ENCODE peak calls at places on chromosomes 6 and 20, in six cellular contexts. P, K, V, Q, U and G are unnamed samples.

GRCh38 chr6:122651604-122652003 is 41.4 kb downstream of the PKIB start:
- DNase-seq in U (no peak), V (no peak), P (no peak), K (no peak), Q (no peak), G (no peak)

GRCh38 chr6:129350278-129350677 is 359.7 kb downstream of the ARHGAP18 start:
- DNase-seq in V (peak), Q (no peak), K (no peak), P (no peak), U (no peak), G (no peak)

GRCh38 chr6:148548749-148549140 is 198.1 kb upstream of the UST start:
- DNase-seq in K (no peak), Q (no peak), U (no peak), V (no peak), P (no peak), G (no peak)

GRCh38 chr6:166691199-166691598 is 64.1 kb upstream of the RPS6KA2 start:
- DNase-seq in U (no peak), P (no peak), Q (peak), K (no peak), V (no peak), G (no peak)

GRCh38 chr20:57190536-57191265 is 75.7 kb downstream of the BMP7 start:
- DNase-seq in U (no peak), Q (no peak), V (no peak), K (no peak), P (no peak), G (no peak)

GRCh38 chr6:55069132-55069781 is 105.1 kb upstream of the HCRTR2 start:
- DNase-seq in P (peak), Q (peak), U (no peak), K (no peak), V (peak), G (peak)

GRCh38 chr6:79544299-79544927 is 7.2 kb upstream of the LCA5 start:
- DNase-seq in K (no peak), V (no peak), P (no peak), U (peak), Q (no peak), G (no peak)

GRCh38 chr6:104123227-104123626 is 736.5 kb downstream of the HACE1 start:
- DNase-seq in P (no peak), V (no peak), K (no peak), U (no peak), Q (no peak), G (no peak)

GRCh38 chr20:34755367-34755766 is 51.2 kb downstream of the TP53INP2 start:
- DNase-seq in K (no peak), P (no peak), U (peak), V (no peak), Q (no peak), G (no peak)

GRCh38 chr6:80938131-80938530 is 814.4 kb downstream of the TENT5A start:
- DNase-seq in K (no peak), V (no peak), U (no peak), Q (no peak), P (no peak), G (no peak)

GRCh38 chr6:78570044-78570443 is 297.3 kb upstream of the IRAK1BP1 start:
- DNase-seq in P (no peak), K (no peak), V (no peak), U (no peak), Q (no peak), G (no peak)

GRCh38 chr6:31399589-31400466 is 3.6 kb upstream of the MICA start:
- DNase-seq in V (peak), Q (peak), K (peak), P (peak), U (no peak), G (peak)

GRCh38 chr20:944774-945410 is 28.8 kb upstream of the ANGPT4 start:
- DNase-seq in K (no peak), P (no peak), U (no peak), V (no peak), Q (no peak), G (no peak)

GRCh38 chr20:21508230-21509078 is 5.4 kb downstream of the NKX2-2 start:
- DNase-seq in V (no peak), K (no peak), U (no peak), Q (no peak), P (peak), G (no peak)

GRCh38 chr6:39309942-39310531 is 4.2 kb downstream of the KCNK17 start:
- DNase-seq in V (peak), U (no peak), K (peak), Q (peak), P (peak), G (peak)

GRCh38 chr20:62548483-62548882 is 72.7 kb upstream of the GATA5 start:
- DNase-seq in K (no peak), V (no peak), P (peak), U (no peak), Q (no peak), G (no peak)

GRCh38 chr6:5529733-5530132 is 268.4 kb downstream of the FARS2 start:
- DNase-seq in P (no peak), K (no peak), V (no peak), Q (no peak), U (no peak), G (no peak)

GRCh38 chr6:5457983-5458683 is 196.8 kb downstream of the FARS2 start:
- DNase-seq in Q (no peak), K (no peak), U (no peak), P (no peak), V (no peak), G (peak)

GRCh38 chr6:25312703-25313102 is 33.5 kb downstream of the CARMIL1 start:
- DNase-seq in P (no peak), U (no peak), V (no peak), Q (peak), K (no peak), G (no peak)

GRCh38 chr6:41222513-41222912 is 5.6 kb upstream of the TREML4 start:
- DNase-seq in Q (no peak), V (no peak), K (no peak), U (no peak), P (no peak), G (no peak)

GRCh38 chr20:42183147-42183546 is 565.0 kb upstream of the CHD6 start:
- DNase-seq in P (no peak), K (no peak), U (no peak), V (no peak), Q (no peak), G (no peak)

GRCh38 chr6:156440688-156441087 is 336.5 kb upstream of the ARID1B start:
- DNase-seq in P (no peak), U (no peak), K (no peak), Q (no peak), V (no peak), G (no peak)

GRCh38 chr20:61886721-61887658 is 178.7 kb downstream of the TAF4 start:
- DNase-seq in P (peak), U (no peak), K (peak), V (peak), Q (peak), G (no peak)

GRCh38 chr6:9437836-9438235 is 977.0 kb downstream of the TFAP2A start:
- DNase-seq in V (no peak), K (no peak), U (no peak), Q (no peak), P (no peak), G (no peak)

GRCh38 chr20:4667836-4668235 is 53.9 kb upstream of the PRND start:
- DNase-seq in Q (no peak), P (no peak), V (no peak), U (no peak), K (no peak), G (no peak)

GRCh38 chr6:106510090-106510970 is 119.0 kb downstream of the RTN4IP1 start:
- DNase-seq in Q (no peak), V (peak), U (no peak), P (peak), K (no peak), G (peak)

GRCh38 chr6:32442243-32442667 is 2.6 kb downstream of the HLA-DRA start:
- DNase-seq in K (no peak), U (no peak), V (no peak), P (no peak), Q (no peak), G (no peak)

GRCh38 chr6:16725145-16725864 is 36.0 kb downstream of the ATXN1 start:
- DNase-seq in V (no peak), K (no peak), P (no peak), U (no peak), Q (no peak), G (no peak)

GRCh38 chr6:79076881-79077641 is 993 bp downstream of the PHIP start:
- DNase-seq in P (peak), K (peak), Q (peak), V (peak), U (no peak), G (peak)

GRCh38 chr6:82227770-82228169 is 19.8 kb downstream of the IBTK start:
- DNase-seq in Q (no peak), V (no peak), K (no peak), P (no peak), U (peak), G (no peak)

GRCh38 chr20:47785900-47786762 is 850 bp upstream of the SULF2 start:
- DNase-seq in P (peak), U (no peak), K (peak), Q (peak), V (peak), G (peak)

GRCh38 chr6:165986647-165987482 is 180.8 kb downstream of the TBXT start:
- DNase-seq in U (no peak), Q (no peak), K (no peak), V (no peak), P (peak), G (no peak)

GRCh38 chr6:43948527-43949450 is 178.5 kb downstream of the MRPL14 start:
- DNase-seq in V (no peak), Q (no peak), K (no peak), P (no peak), U (no peak), G (no peak)

GRCh38 chr20:49891486-49891885 is 23.8 kb downstream of the SPATA2 start:
- DNase-seq in U (no peak), K (no peak), P (no peak), Q (no peak), V (no peak), G (no peak)

GRCh38 chr20:7843613-7844012 is 96.6 kb downstream of the HAO1 start:
- DNase-seq in Q (no peak), K (no peak), P (no peak), V (no peak), U (no peak), G (no peak)
- TF ChIP-seq JUND in Q (no peak), K (no peak), P (no peak), V (no peak), U (no peak), G (no peak)

GRCh38 chr20:15739056-15739455 is 834.2 kb downstream of the KIF16B start:
- DNase-seq in V (no peak), K (no peak), Q (no peak), P (no peak), U (no peak), G (no peak)

DNA sequence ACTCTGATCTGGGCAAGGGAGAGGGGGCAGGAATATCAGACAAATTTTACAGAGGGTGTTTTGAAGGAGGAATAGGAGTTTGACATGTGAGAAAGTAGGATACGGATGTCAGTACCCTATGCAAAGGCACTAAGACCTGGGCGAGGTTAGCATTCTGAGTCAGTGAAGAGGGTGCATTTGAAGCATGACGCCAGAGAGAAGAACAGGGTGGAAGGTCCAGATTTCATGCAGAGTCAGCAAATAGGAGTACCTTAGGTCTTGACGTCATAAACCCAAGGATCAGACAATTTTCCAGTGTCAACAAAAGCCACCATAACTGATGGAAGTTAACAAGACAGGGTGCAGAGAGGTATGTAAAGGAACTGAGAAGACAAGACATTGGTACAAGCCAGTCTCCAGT is 839.2 kb downstream of the KIF16B start:
- DNase-seq in V (no peak), U (no peak), Q (no peak), P (no peak), K (no peak), G (no peak)
- TF ChIP-seq JUND in V (no peak), U (no peak), Q (no peak), P (no peak), K (no peak), G (no peak)

GRCh38 chr6:168217880-168218537 is 101.6 kb downstream of the DACT2 start:
- DNase-seq in Q (no peak), P (no peak), U (no peak), K (no peak), V (no peak), G (no peak)
- TF ChIP-seq JUND in Q (no peak), P (no peak), U (no peak), K (no peak), V (no peak), G (no peak)

DNA sequence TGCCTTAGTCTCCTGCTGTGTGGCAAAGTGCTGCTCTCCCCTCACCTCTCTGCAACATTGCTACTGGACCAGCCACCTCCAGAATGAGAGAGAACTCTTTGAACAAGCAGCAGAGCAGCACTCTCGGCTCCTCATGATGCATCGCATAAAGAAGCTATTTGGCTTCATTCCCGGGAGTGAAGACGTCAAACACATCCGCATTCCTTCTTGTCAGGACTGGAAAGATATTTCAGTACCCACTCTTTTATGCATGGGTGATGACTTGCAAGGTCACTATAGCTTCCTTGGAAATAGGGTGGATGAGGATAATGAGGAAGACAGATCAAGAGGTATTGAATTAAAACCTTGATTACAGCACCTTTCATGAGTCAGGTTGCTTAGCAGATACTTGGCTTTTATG is 4.3 kb downstream of the CALHM4 start:
- DNase-seq in V (peak), K (no peak), U (no peak), P (no peak), Q (peak), G (peak)
- TF ChIP-seq JUND in V (no peak), K (no peak), U (no peak), P (peak), Q (peak), G (no peak)

GRCh38 chr20:39627765-39628164 is 665.6 kb downstream of the DHX35 start:
- DNase-seq in Q (no peak), P (no peak), U (no peak), K (no peak), V (no peak), G (no peak)
- TF ChIP-seq JUND in Q (no peak), P (no peak), U (no peak), K (no peak), V (no peak), G (no peak)